ENCODE peak calls at places on chromosomes 3 and 15, in four cellular contexts. One of them, this sample, is unnamed.

GRCh38 chr3:179244874-179245273 is 6.0 kb downstream of the KCNMB3 start:
- DNase-seq in GM19239: no peak
- DNase-seq in effector CD8-positive, alpha-beta T cell: no peak
- DNase-seq in activated CD8-positive, alpha-beta memory T cell treated with anti-CD3 and anti-CD28 coated beads, Interleukin-2, amount 50 U/mL, for 48 hours: no peak
- DNase-seq in this sample: no peak

GRCh38 chr3:8888296-8888915 is 74.9 kb downstream of the RAD18 start:
- DNase-seq in activated CD8-positive, alpha-beta memory T cell treated with anti-CD3 and anti-CD28 coated beads, Interleukin-2, amount 50 U/mL, for 48 hours: no peak
- DNase-seq in GM19239: no peak
- DNase-seq in effector CD8-positive, alpha-beta T cell: no peak
- DNase-seq in this sample: no peak

GRCh38 chr3:160665784-160666526 is 11.0 kb upstream of the ARL14 start:
- DNase-seq in GM19239: no peak
- DNase-seq in activated CD8-positive, alpha-beta memory T cell treated with anti-CD3 and anti-CD28 coated beads, Interleukin-2, amount 50 U/mL, for 48 hours: no peak
- DNase-seq in effector CD8-positive, alpha-beta T cell: no peak
- DNase-seq in this sample: no peak

GRCh38 chr15:55916666-55917409 is 76.6 kb downstream of the NEDD4 start:
- DNase-seq in effector CD8-positive, alpha-beta T cell: no peak
- DNase-seq in GM19239: no peak
- DNase-seq in activated CD8-positive, alpha-beta memory T cell treated with anti-CD3 and anti-CD28 coated beads, Interleukin-2, amount 50 U/mL, for 48 hours: no peak
- DNase-seq in this sample: no peak

GRCh38 chr3:182180646-182181385 is 469.1 kb downstream of the SOX2 start:
- DNase-seq in effector CD8-positive, alpha-beta T cell: no peak
- DNase-seq in activated CD8-positive, alpha-beta memory T cell treated with anti-CD3 and anti-CD28 coated beads, Interleukin-2, amount 50 U/mL, for 48 hours: no peak
- DNase-seq in GM19239: no peak
- DNase-seq in this sample: no peak

GRCh38 chr3:106317141-106318055 is 448.6 kb upstream of the CBLB start:
- DNase-seq in activated CD8-positive, alpha-beta memory T cell treated with anti-CD3 and anti-CD28 coated beads, Interleukin-2, amount 50 U/mL, for 48 hours: no peak
- DNase-seq in effector CD8-positive, alpha-beta T cell: no peak
- DNase-seq in GM19239: no peak
- DNase-seq in this sample: no peak

GRCh38 chr3:16013563-16013962 is 160.9 kb upstream of the GALNT15 start:
- DNase-seq in effector CD8-positive, alpha-beta T cell: no peak
- DNase-seq in GM19239: no peak
- DNase-seq in activated CD8-positive, alpha-beta memory T cell treated with anti-CD3 and anti-CD28 coated beads, Interleukin-2, amount 50 U/mL, for 48 hours: no peak
- DNase-seq in this sample: no peak

GRCh38 chr3:13524979-13525669 is 23.8 kb upstream of the FBLN2 start:
- DNase-seq in GM19239: no peak
- DNase-seq in activated CD8-positive, alpha-beta memory T cell treated with anti-CD3 and anti-CD28 coated beads, Interleukin-2, amount 50 U/mL, for 48 hours: no peak
- DNase-seq in effector CD8-positive, alpha-beta T cell: no peak
- DNase-seq in this sample: no peak

GRCh38 chr3:52433328-52434060 is 11.4 kb downstream of the SEMA3G start:
- DNase-seq in effector CD8-positive, alpha-beta T cell: no peak
- DNase-seq in activated CD8-positive, alpha-beta memory T cell treated with anti-CD3 and anti-CD28 coated beads, Interleukin-2, amount 50 U/mL, for 48 hours: no peak
- DNase-seq in GM19239: no peak
- DNase-seq in this sample: no peak

GRCh38 chr3:2713923-2714322 is 396.3 kb downstream of the IL5RA start:
- DNase-seq in GM19239: no peak
- DNase-seq in activated CD8-positive, alpha-beta memory T cell treated with anti-CD3 and anti-CD28 coated beads, Interleukin-2, amount 50 U/mL, for 48 hours: no peak
- DNase-seq in effector CD8-positive, alpha-beta T cell: no peak
- DNase-seq in this sample: no peak

GRCh38 chr3:171284308-171285075 is 175.7 kb downstream of the TNIK start:
- DNase-seq in activated CD8-positive, alpha-beta memory T cell treated with anti-CD3 and anti-CD28 coated beads, Interleukin-2, amount 50 U/mL, for 48 hours: no peak
- DNase-seq in effector CD8-positive, alpha-beta T cell: no peak
- DNase-seq in GM19239: no peak
- DNase-seq in this sample: peak; percentile 3

GRCh38 chr3:58169371-58169770 is 41.4 kb downstream of the DNASE1L3 start:
- DNase-seq in effector CD8-positive, alpha-beta T cell: no peak
- DNase-seq in GM19239: no peak
- DNase-seq in activated CD8-positive, alpha-beta memory T cell treated with anti-CD3 and anti-CD28 coated beads, Interleukin-2, amount 50 U/mL, for 48 hours: no peak
- DNase-seq in this sample: no peak

GRCh38 chr3:9810846-9811245 is 784 bp downstream of the TTLL3 start:
- DNase-seq in GM19239: no peak
- DNase-seq in effector CD8-positive, alpha-beta T cell: no peak
- DNase-seq in activated CD8-positive, alpha-beta memory T cell treated with anti-CD3 and anti-CD28 coated beads, Interleukin-2, amount 50 U/mL, for 48 hours: no peak
- DNase-seq in this sample: no peak

This sample was measured in H1.